ENCODE peak calls at places on chromosomes 1 and 21, in ten cellular contexts. L is stimulated activated CD4-positive, alpha-beta T cell treated with anti-CD3 and anti-CD28 coated beads, Interleukin-1b, Interleukin-23, amount 100 ng/mL, for 1 hour; S is SHP77; H is AG09319; K is activated CD4-positive, alpha-beta memory T cell treated with anti-CD3 and anti-CD28 coated beads, Interleukin-2, amount 10 ng/mL, durations not matched to agents 7 days and 5 days; Q is SW 1271; A is SJSA1; G is NCI-H1694 treated with DMSO at 0.1 percent for 48 hours; W is amniotic epithelial cell; O is NCI-H2171 treated with DMSO at 0.1 percent for 48 hours. Y is an unnamed sample.

GRCh38 chr21:42475526-42476492 is 20.2 kb downstream of the RSPH1 start:
- DNase-seq in L (no peak), S (no peak), H (no peak), K (no peak), Q (no peak), A (no peak), G (no peak), W (no peak), O (no peak), Y (no peak)

GRCh38 chr1:84505167-84506001 is 802 bp upstream of the SPATA1 start:
- DNase-seq in L (no peak), S (peak; percentile 63), H (peak; percentile 28), K (no peak), Q (peak; percentile 42), A (peak; percentile 90), G (peak; percentile 13), W (peak; percentile 64), O (peak; percentile 49), Y (no peak)

GRCh38 chr1:108043712-108044111 is 78.7 kb upstream of the VAV3 start:
- DNase-seq in L (no peak), S (no peak), H (no peak), K (no peak), Q (no peak), A (no peak), G (no peak), W (no peak), O (no peak), Y (no peak)

GRCh38 chr1:89133747-89134146 is 7.8 kb upstream of the GBP2 start:
- DNase-seq in L (no peak), S (no peak), H (no peak), K (no peak), Q (no peak), A (no peak), G (no peak), W (no peak), O (no peak), Y (no peak)

GRCh38 chr1:46529031-46529630 is 22.3 kb downstream of the KNCN start:
- DNase-seq in L (no peak), S (no peak), H (no peak), K (peak; percentile 28), Q (no peak), A (no peak), G (no peak), W (no peak), O (no peak), Y (no peak)

GRCh38 chr1:106768501-106768900 is 288.0 kb upstream of the PRMT6 start:
- DNase-seq in L (no peak), S (no peak), H (no peak), K (no peak), Q (no peak), A (no peak), G (no peak), W (peak; percentile 0), O (no peak), Y (no peak)

GRCh38 chr1:215793210-215793609 is 226.1 kb downstream of the KCTD3 start:
- DNase-seq in L (no peak), S (no peak), H (peak; percentile 42), K (no peak), Q (peak; percentile 6), A (peak; percentile 3), G (peak; percentile 55), W (peak; percentile 45), O (no peak), Y (peak; percentile 88)

GRCh38 chr1:1479547-1480483 is 8.2 kb downstream of the ATAD3B start:
- DNase-seq in L (no peak), S (no peak), H (no peak), K (no peak), Q (no peak), A (no peak), G (no peak), W (no peak), O (no peak), Y (no peak)

GRCh38 chr1:13807213-13807612 is 107.2 kb downstream of the PRDM2 start:
- DNase-seq in L (no peak), S (no peak), H (no peak), K (peak; percentile 26), Q (no peak), A (no peak), G (no peak), W (peak; percentile 28), O (no peak), Y (no peak)

GRCh38 chr1:173715538-173715844 is 710 bp downstream of the KLHL20 start:
- DNase-seq in L (no peak), S (no peak), H (no peak), K (no peak), Q (no peak), A (no peak), G (no peak), W (no peak), O (no peak), Y (no peak)

GRCh38 chr1:23909412-23909811 is 3.8 kb downstream of the CNR2 start:
- DNase-seq in L (no peak), S (no peak), H (no peak), K (no peak), Q (no peak), A (no peak), G (no peak), W (no peak), O (no peak), Y (no peak)

GRCh38 chr1:166167395-166167922 is 658 bp upstream of the FAM78B start:
- DNase-seq in L (no peak), S (peak; percentile 49), H (no peak), K (no peak), Q (no peak), A (no peak), G (peak; percentile 58), W (no peak), O (peak; percentile 14), Y (no peak)

GRCh38 chr1:8903908-8904650 is 25.6 kb upstream of the ENO1 start:
- DNase-seq in L (no peak), S (no peak), H (peak; percentile 88), K (no peak), Q (peak; percentile 79), A (peak; percentile 90), G (no peak), W (peak; percentile 98), O (no peak), Y (peak; percentile 92)

GRCh38 chr1:66050123-66050522 is 257.4 kb downstream of the PDE4B start:
- DNase-seq in L (no peak), S (no peak), H (no peak), K (no peak), Q (no peak), A (no peak), G (no peak), W (no peak), O (no peak), Y (no peak)

GRCh38 chr1:232221790-232222499 is 408.0 kb downstream of the SIPA1L2 start:
- DNase-seq in L (no peak), S (no peak), H (no peak), K (no peak), Q (no peak), A (no peak), G (no peak), W (peak; percentile 69), O (peak; percentile 85), Y (no peak)

GRCh38 chr1:8407652-8408051 is 89.7 kb downstream of the SLC45A1 start:
- DNase-seq in L (no peak), S (no peak), H (no peak), K (no peak), Q (no peak), A (no peak), G (no peak), W (no peak), O (no peak), Y (no peak)

GRCh38 chr1:21916447-21917240 is 20.5 kb downstream of the HSPG2 start:
- DNase-seq in L (no peak), S (no peak), H (no peak), K (no peak), Q (no peak), A (no peak), G (no peak), W (no peak), O (no peak), Y (no peak)

GRCh38 chr1:151443846-151444790 is 15.2 kb downstream of the POGZ start:
- DNase-seq in L (peak; percentile 14), S (peak; percentile 92), H (peak; percentile 57), K (peak; percentile 72), Q (peak; percentile 63), A (peak; percentile 71), G (peak; percentile 85), W (peak; percentile 80), O (peak; percentile 69), Y (peak; percentile 52)

GRCh38 chr1:193417945-193418744 is 231.7 kb upstream of the B3GALT2 start:
- DNase-seq in L (no peak), S (no peak), H (no peak), K (no peak), Q (no peak), A (peak; percentile 53), G (no peak), W (peak; percentile 71), O (no peak), Y (no peak)

GRCh38 chr1:147168626-147169058 is 3.6 kb downstream of the PRKAB2 start:
- DNase-seq in L (no peak), S (no peak), H (no peak), K (no peak), Q (no peak), A (peak; percentile 38), G (peak; percentile 13), W (peak; percentile 68), O (peak; percentile 31), Y (no peak)

GRCh38 chr1:208061627-208062026 is 150.7 kb upstream of the CD34 start:
- DNase-seq in L (no peak), S (no peak), H (no peak), K (no peak), Q (no peak), A (no peak), G (no peak), W (peak; percentile 48), O (no peak), Y (no peak)

GRCh38 chr1:6646499-6647148 is 22.0 kb downstream of the THAP3 start:
- DNase-seq in L (no peak), S (peak; percentile 44), H (peak; percentile 20), K (peak; percentile 39), Q (peak; percentile 21), A (peak; percentile 30), G (peak; percentile 63), W (peak; percentile 52), O (peak; percentile 64), Y (peak; percentile 4)

Y was measured in AG04449.